ENCODE peak calls at places on chromosomes 4 and X, in nine cellular contexts. U, X, K, G, H, V, R, E and Q are unnamed samples.

GRCh38 chr4:52659722-52660261 is 691 bp upstream of the USP46 start:
- DNase-seq in V (peak; percentile 30), R (no peak), H (peak; percentile 31), G (no peak), X (peak; percentile 78), E (no peak), K (peak; percentile 33), U (no peak), Q (peak; percentile 35)

GRCh38 chr4:108337923-108338322 is 169.2 kb upstream of the LEF1 start:
- DNase-seq in E (peak; percentile 76), H (peak; percentile 42), G (no peak), X (no peak), R (no peak), V (peak; percentile 2), U (peak; percentile 10), K (no peak), Q (no peak)

GRCh38 chr4:53734584-53735363 is 143.5 kb upstream of the LNX1 start:
- DNase-seq in K (no peak), G (no peak), V (peak; percentile 81), U (peak; percentile 75), X (no peak), H (peak; percentile 56), R (no peak), E (peak; percentile 81), Q (peak; percentile 68)

GRCh38 chr4:21806991-21807390 is 141.6 kb downstream of the KCNIP4 start:
- DNase-seq in X (no peak), V (no peak), K (no peak), G (no peak), U (no peak), H (peak; percentile 47), E (no peak), R (no peak), Q (peak; percentile 10)

GRCh38 chr4:144179152-144179739 is 38.7 kb upstream of the GYPA start:
- DNase-seq in R (no peak), U (no peak), V (no peak), X (no peak), H (peak; percentile 13), K (no peak), G (no peak), E (no peak), Q (no peak)

GRCh38 chr4:147117400-147117799 is 171.7 kb upstream of the TTC29 start:
- DNase-seq in E (peak; percentile 19), H (peak; percentile 33), K (no peak), X (no peak), U (no peak), R (no peak), G (no peak), V (peak; percentile 81), Q (no peak)

GRCh38 chr4:114597410-114598115 is 1.0 kb upstream of the UGT8 start:
- DNase-seq in R (no peak), X (no peak), G (no peak), E (no peak), V (no peak), H (no peak), U (no peak), K (no peak), Q (peak; percentile 3)

GRCh38 chr4:114780205-114780604 is 181.6 kb downstream of the UGT8 start:
- DNase-seq in U (peak; percentile 7), R (no peak), E (peak; percentile 19), H (peak; percentile 81), G (peak; percentile 39), K (no peak), X (no peak), V (no peak), Q (peak; percentile 36)

GRCh38 chr4:113547487-113548042 is 214.0 kb downstream of the CAMK2D start:
- DNase-seq in R (peak; percentile 76), E (peak; percentile 95), G (peak; percentile 93), H (peak; percentile 96), U (peak; percentile 95), X (peak; percentile 90), V (peak; percentile 96), K (peak; percentile 84), Q (peak; percentile 96)

DNA sequence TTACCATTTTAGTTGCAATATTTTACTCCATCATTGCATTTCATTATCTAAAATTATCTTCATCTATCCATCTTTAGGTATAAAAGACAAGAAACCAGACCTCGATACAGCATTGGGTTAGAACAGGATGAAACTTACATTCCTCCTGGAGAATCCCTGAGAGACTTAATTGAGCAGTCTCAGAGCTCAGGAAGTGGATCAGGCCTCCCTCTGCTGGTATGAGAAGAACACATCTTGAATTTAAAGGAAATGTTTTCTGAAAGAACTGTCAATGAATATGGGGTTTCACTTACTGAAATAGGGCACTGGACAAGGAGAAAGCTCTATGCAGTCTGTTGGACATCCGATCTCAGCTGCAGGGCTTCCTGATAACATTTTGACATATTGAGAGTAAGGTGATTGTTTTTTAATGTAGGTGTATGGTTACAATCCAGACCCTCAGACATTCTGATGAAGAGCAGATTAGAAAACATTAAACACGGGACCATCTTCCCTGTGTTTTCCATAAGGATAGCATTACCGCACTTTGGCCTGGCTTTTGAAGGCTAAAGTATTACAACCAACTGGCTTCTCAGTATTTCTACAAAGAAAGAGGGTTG is 367.2 kb downstream of the BMPR1B start:
- DNase-seq in R (no peak), U (peak; percentile 76), E (peak; percentile 47), G (peak; percentile 41), K (no peak), H (peak; percentile 89), X (no peak), V (peak; percentile 82), Q (peak; percentile 70)
- TF ChIP-seq CTCF in R (no peak), U (peak; percentile 77), E (peak; percentile 56), G (peak; percentile 74), K (no peak), H (peak; percentile 82), X (no peak), V (peak; percentile 73), Q (peak; percentile 74)

GRCh38 chrX:124018031-124018430 is 56.5 kb downstream of the STAG2 start:
- DNase-seq in R (no peak), U (peak; percentile 5), G (no peak), K (no peak), X (no peak), E (no peak), V (peak; percentile 16), H (peak; percentile 12), Q (peak; percentile 31)
- TF ChIP-seq CTCF in R (no peak), U (peak; percentile 33), G (no peak), K (peak; percentile 35), X (no peak), E (no peak), V (peak; percentile 11), H (no peak), Q (peak; percentile 54)

GRCh38 chrX:49959602-49960001 is 37.2 kb downstream of the CLCN5 start:
- DNase-seq in H (peak; percentile 8), G (no peak), X (no peak), K (no peak), V (no peak), U (no peak), E (no peak), R (no peak), Q (no peak)
- TF ChIP-seq CTCF in H (no peak), G (no peak), X (no peak), K (no peak), V (no peak), U (no peak), E (no peak), R (no peak), Q (no peak)

DNA sequence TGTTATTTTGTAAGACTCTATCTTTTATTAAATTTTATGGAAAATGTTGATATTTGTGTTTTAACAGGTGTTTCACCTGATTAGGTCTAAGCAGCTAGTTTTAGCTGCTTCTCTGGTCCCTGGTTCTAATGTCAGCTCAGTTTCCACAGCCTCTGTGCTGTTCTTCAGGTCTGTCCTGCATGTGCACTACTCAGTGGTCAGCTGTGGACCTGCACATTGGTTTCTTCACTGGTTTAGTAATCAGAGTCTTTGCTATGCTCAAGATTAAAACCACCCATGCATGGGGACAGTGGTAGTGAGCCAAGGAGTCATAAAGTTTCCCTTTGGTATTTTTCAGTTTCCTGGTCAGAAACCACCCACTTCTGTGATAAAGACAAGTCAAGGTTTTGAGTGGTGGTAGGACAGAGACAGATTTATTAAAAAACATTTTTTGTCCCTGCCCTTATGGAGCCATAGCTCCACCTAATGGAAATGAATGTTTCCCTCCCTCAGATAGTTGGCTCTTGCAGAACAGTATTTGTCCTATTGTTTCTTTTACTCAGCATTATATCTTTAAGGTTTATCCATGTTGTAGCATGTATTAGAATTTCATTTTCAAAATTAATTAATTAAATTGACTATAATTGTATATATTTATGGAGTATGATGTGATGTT is 36.8 kb upstream of the VBP1 start:
- DNase-seq in R (no peak), U (no peak), H (peak; percentile 6), K (no peak), V (peak; percentile 0), G (no peak), X (no peak), E (no peak), Q (peak; percentile 34)
- TF ChIP-seq CTCF in R (no peak), U (no peak), H (no peak), K (no peak), V (no peak), G (no peak), X (no peak), E (no peak), Q (peak; percentile 56)

GRCh38 chrX:118536687-118537461 is 41.3 kb downstream of the DOCK11 start:
- DNase-seq in G (no peak), K (peak; percentile 39), V (peak; percentile 61), U (peak; percentile 33), H (peak; percentile 62), X (no peak), E (peak; percentile 31), R (no peak), Q (peak; percentile 10)
- TF ChIP-seq CTCF in G (peak; percentile 52), K (peak; percentile 61), V (peak; percentile 44), U (peak; percentile 36), H (peak; percentile 60), X (peak; percentile 18), E (peak; percentile 49), R (no peak), Q (peak; percentile 61)

GRCh38 chrX:73851014-73852009 is 288.3 kb downstream of the CHIC1 start:
- DNase-seq in X (peak; percentile 91), K (no peak), R (peak; percentile 54), E (peak; percentile 93), U (peak; percentile 96), V (peak; percentile 95), G (no peak), H (no peak), Q (no peak)

GRCh38 chrX:73852022-73852421 is 289.0 kb downstream of the CHIC1 start:
- DNase-seq in R (no peak), G (no peak), K (no peak), E (no peak), H (no peak), U (no peak), V (no peak), X (no peak), Q (no peak)

GRCh38 chrX:73849054-73849453 is 286.1 kb downstream of the CHIC1 start:
- DNase-seq in K (no peak), G (no peak), E (no peak), V (no peak), R (no peak), H (no peak), U (no peak), X (no peak), Q (no peak)

GRCh38 chrX:73850124-73851013 is 287.4 kb downstream of the CHIC1 start:
- DNase-seq in E (peak; percentile 29), X (no peak), K (no peak), G (no peak), V (peak; percentile 37), H (peak; percentile 53), R (no peak), U (peak; percentile 38), Q (peak; percentile 58)

GRCh38 chrX:73847991-73848390 is 285.0 kb downstream of the CHIC1 start:
- DNase-seq in G (no peak), E (no peak), V (no peak), H (peak; percentile 2), X (no peak), R (no peak), K (no peak), U (no peak), Q (no peak)
- TF ChIP-seq CTCF in G (peak; percentile 43), E (no peak), V (no peak), H (no peak), X (no peak), R (no peak), K (no peak), U (peak; percentile 7), Q (peak; percentile 22)

GRCh38 chrX:48489892-48490291 is 13.9 kb downstream of the FTSJ1 start:
- DNase-seq in X (no peak), V (no peak), R (no peak), U (no peak), K (no peak), G (no peak), E (no peak), H (no peak), Q (no peak)
- TF ChIP-seq CTCF in X (no peak), V (no peak), R (no peak), U (no peak), K (no peak), G (no peak), E (no peak), H (no peak), Q (no peak)